ENCODE peak calls at places on chromosomes 16 and 17, in nine cellular contexts. X is lower lobe of right lung; F is foreskin fibroblast; R is prostate gland; S is AG04450; M is GM23248; E is heart right ventricle; I is cardiac fibroblast; K is naive thymus-derived CD4-positive, alpha-beta T cell. P is an unnamed sample.

GRCh38 chr17:78412403-78412802 is 34.0 kb downstream of the PGS1 start:
- DNase-seq in X (no peak), F (no peak), R (no peak), S (no peak), M (peak; percentile 52), E (no peak), I (peak; percentile 29), K (peak; percentile 21), P (no peak)

GRCh38 chr17:45146616-45147101 is 1.6 kb upstream of the HEXIM1 start:
- DNase-seq in X (no peak), F (no peak), R (peak; percentile 76), S (no peak), M (peak; percentile 56), E (no peak), I (peak; percentile 76), K (no peak), P (no peak)

GRCh38 chr17:32879143-32879542 is 2.2 kb upstream of the MYO1D start:
- DNase-seq in X (no peak), F (no peak), R (no peak), S (no peak), M (no peak), E (no peak), I (no peak), K (no peak), P (no peak)

GRCh38 chr17:32102172-32102571 is 40.1 kb upstream of the RHOT1 start:
- DNase-seq in X (no peak), F (no peak), R (no peak), S (no peak), M (no peak), E (no peak), I (no peak), K (no peak), P (no peak)

GRCh38 chr16:25633549-25633948 is 58.2 kb upstream of the HS3ST4 start:
- DNase-seq in X (no peak), F (no peak), R (no peak), S (no peak), M (peak; percentile 6), E (no peak), I (peak; percentile 0), K (no peak), P (no peak)

GRCh38 chr17:10574324-10574723 is 24.9 kb upstream of the MYH2 start:
- DNase-seq in X (no peak), F (no peak), R (no peak), S (no peak), M (no peak), E (no peak), I (no peak), K (no peak), P (no peak)

GRCh38 chr17:49861150-49861884 is 13.4 kb upstream of the TAC4 start:
- DNase-seq in X (no peak), F (no peak), R (peak; percentile 33), S (no peak), M (peak; percentile 60), E (peak; percentile 27), I (peak; percentile 45), K (peak; percentile 37), P (peak; percentile 75)

GRCh38 chr16:11949527-11949926 is 7.7 kb upstream of the NPIPB2 start:
- DNase-seq in X (peak; percentile 63), F (peak; percentile 50), R (peak; percentile 16), S (no peak), M (peak; percentile 71), E (peak; percentile 23), I (peak; percentile 56), K (no peak), P (peak; percentile 67)

GRCh38 chr17:2388020-2388704 is 12.7 kb downstream of the MNT start:
- DNase-seq in X (no peak), F (no peak), R (no peak), S (no peak), M (no peak), E (no peak), I (no peak), K (no peak), P (no peak)

GRCh38 chr16:3054965-3055733 is 8.8 kb downstream of the MMP25 start:
- DNase-seq in X (no peak), F (no peak), R (no peak), S (no peak), M (no peak), E (no peak), I (no peak), K (no peak), P (no peak)

GRCh38 chr16:75244844-75245758 is 6.3 kb downstream of the BCAR1 start:
- DNase-seq in X (peak; percentile 83), F (peak; percentile 98), R (peak; percentile 68), S (peak; percentile 96), M (peak; percentile 99), E (peak; percentile 84), I (peak; percentile 97), K (no peak), P (peak; percentile 95)

GRCh38 chr17:77304051-77304745 is 163.4 kb downstream of the SEC14L1 start:
- DNase-seq in X (no peak), F (peak; percentile 54), R (no peak), S (no peak), M (peak; percentile 71), E (no peak), I (peak; percentile 51), K (no peak), P (peak; percentile 55)

GRCh38 chr16:69830534-69831211 is 68.5 kb downstream of the WWP2 start:
- DNase-seq in X (no peak), F (no peak), R (no peak), S (no peak), M (no peak), E (no peak), I (no peak), K (no peak), P (peak; percentile 2)

DNA sequence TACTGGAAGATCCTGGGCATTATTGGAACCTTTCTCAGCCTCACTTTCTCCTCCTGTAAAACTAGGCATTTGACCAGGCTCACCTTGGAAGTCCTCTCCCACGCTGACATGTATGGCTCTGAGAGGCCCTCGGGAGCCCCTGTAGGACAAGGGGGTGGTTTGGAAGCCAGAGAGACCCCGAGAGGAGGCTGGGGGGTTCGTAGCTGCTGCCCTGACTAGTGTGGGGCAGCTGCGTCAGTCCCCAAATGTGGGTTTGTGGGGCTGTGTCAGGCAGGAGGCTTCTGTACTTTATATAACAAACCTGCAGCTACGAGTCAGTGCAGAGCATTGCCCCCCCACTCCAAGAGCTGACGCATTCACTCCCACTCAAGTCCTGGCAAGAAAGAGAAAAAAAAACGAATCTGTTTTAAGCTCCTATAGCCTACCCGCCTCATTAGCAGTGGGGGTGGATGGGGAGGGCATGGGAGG is 1.8 kb downstream of the CX3CL1 start:
- DNase-seq in X (no peak), F (no peak), R (peak; percentile 46), S (no peak), M (peak; percentile 49), E (no peak), I (peak; percentile 16), K (no peak), P (peak; percentile 24)
- H3K4me3 ChIP-seq in X (peak overlapping the region; percentile 62), F (no peak overlapping the region), R (peak overlapping the region; percentile 53), S (no peak overlapping the region), M (no peak overlapping the region), E (peak overlapping the region; percentile 70), I (no peak overlapping the region), K (no peak overlapping the region), P (peak overlapping the region; percentile 81)

GRCh38 chr16:83206426-83206825 is 579.7 kb downstream of the CDH13 start:
- DNase-seq in X (no peak), F (no peak), R (no peak), S (no peak), M (peak; percentile 34), E (no peak), I (peak; percentile 22), K (no peak), P (no peak)

GRCh38 chr16:83200005-83200779 is 573.4 kb downstream of the CDH13 start:
- DNase-seq in X (no peak), F (no peak), R (no peak), S (no peak), M (peak; percentile 68), E (peak; percentile 5), I (peak; percentile 48), K (no peak), P (no peak)

GRCh38 chr16:83211711-83212110 is 584.9 kb downstream of the CDH13 start:
- DNase-seq in X (no peak), F (no peak), R (no peak), S (no peak), M (no peak), E (no peak), I (no peak), K (no peak), P (no peak)

GRCh38 chr16:83205896-83206295 is 579.1 kb downstream of the CDH13 start:
- DNase-seq in X (no peak), F (no peak), R (no peak), S (no peak), M (peak; percentile 10), E (no peak), I (peak; percentile 9), K (no peak), P (no peak)
- H3K4me3 ChIP-seq in X (no peak overlapping the region), F (no peak overlapping the region), R (no peak overlapping the region), S (no peak overlapping the region), M (no peak overlapping the region), E (no peak overlapping the region), I (no peak overlapping the region), K (no peak overlapping the region), P (no peak overlapping the region)

DNA sequence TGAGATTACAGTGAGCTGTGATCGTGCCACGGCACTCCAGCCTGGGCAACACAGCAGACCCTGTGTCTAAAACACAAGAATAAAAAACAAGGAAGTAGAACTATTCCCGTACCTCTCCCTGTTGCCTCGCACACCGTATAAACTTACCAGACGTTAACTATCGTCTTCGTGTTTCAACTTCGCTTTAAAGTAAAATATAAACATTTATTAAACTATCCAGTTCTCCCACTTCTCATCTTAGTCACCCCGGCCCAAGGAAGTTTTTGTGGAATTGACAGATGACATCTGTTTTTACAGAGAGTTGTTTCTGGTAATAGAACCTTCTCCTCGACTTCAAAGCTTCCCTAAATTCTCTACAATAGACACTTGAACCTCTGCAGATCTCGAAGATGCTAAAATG is 83.1 kb downstream of the NXN start:
- DNase-seq in X (no peak), F (no peak), R (no peak), S (no peak), M (no peak), E (no peak), I (no peak), K (no peak), P (no peak)
- H3K4me3 ChIP-seq in X (peak overlapping the region; percentile 34), F (no peak overlapping the region), R (no peak overlapping the region), S (no peak overlapping the region), M (no peak overlapping the region), E (peak overlapping the region; percentile 35), I (no peak overlapping the region), K (no peak overlapping the region), P (peak overlapping the region; percentile 31)

DNA sequence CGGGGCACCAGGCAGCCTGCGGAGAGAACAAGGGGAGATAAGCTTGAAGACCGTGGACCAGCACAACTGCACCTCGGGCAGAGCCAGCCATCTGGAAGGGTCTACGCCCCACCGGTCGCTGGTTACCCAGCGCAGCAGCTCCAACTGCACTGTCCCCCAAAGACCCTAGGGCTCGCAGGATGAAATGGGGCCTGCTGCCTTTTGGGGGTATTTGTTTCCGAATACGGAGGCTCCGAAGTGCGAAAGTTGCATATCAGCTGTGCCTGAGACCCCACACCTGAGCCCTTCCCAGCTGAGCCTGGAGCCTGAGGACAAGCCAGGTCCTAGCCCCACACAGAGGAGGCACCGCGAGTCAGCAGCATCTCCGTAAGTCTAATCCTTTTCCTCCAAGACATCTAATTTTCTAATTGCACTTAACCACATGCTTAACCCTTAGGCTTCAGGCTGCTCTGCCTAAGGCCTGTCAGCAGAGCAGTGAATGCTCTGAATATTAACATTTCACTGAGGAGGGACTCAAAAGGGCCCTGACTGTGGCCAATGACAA is 4.0 kb downstream of the KIFC3 start:
- DNase-seq in X (peak; percentile 37), F (no peak), R (no peak), S (no peak), M (no peak), E (no peak), I (no peak), K (no peak), P (no peak)
- H3K4me3 ChIP-seq in X (peak overlapping the region; percentile 45), F (no peak overlapping the region), R (no peak overlapping the region), S (no peak overlapping the region), M (no peak overlapping the region), E (peak overlapping the region; percentile 28), I (no peak overlapping the region), K (no peak overlapping the region), P (no peak overlapping the region)

P was measured in adipocyte.